ENCODE peak calls at places on chromosomes 6 and 20, in seven cellular contexts. Z, S, A, Q, F, L and D are unnamed samples.

GRCh38 chr6:10390495-10391298 is 24.2 kb downstream of the TFAP2A start:
- DNase-seq in Z (no peak), S (no peak), A (no peak), Q (no peak), F (no peak), L (no peak), D (no peak)

GRCh38 chr6:154520280-154520679 is 9.8 kb upstream of the CNKSR3 start:
- DNase-seq in Z (no peak), S (no peak), A (no peak), Q (no peak), F (no peak), L (no peak), D (no peak)

GRCh38 chr20:20412750-20413149 is 44.8 kb downstream of the INSM1 start:
- DNase-seq in Z (no peak), S (peak), A (no peak), Q (no peak), F (no peak), L (no peak), D (no peak)

GRCh38 chr6:88856566-88856965 is 106.9 kb downstream of the RNGTT start:
- DNase-seq in Z (no peak), S (no peak), A (no peak), Q (no peak), F (no peak), L (no peak), D (no peak)

GRCh38 chr20:1312904-1313235 is 16.1 kb downstream of the SDCBP2 start:
- DNase-seq in Z (no peak), S (no peak), A (no peak), Q (no peak), F (no peak), L (no peak), D (no peak)

GRCh38 chr20:8656335-8656734 is 412.6 kb upstream of the PLCB4 start:
- DNase-seq in Z (no peak), S (no peak), A (peak), Q (no peak), F (no peak), L (no peak), D (no peak)

GRCh38 chr6:125953502-125953875 is 3.1 kb upstream of the HINT3 start:
- DNase-seq in Z (no peak), S (no peak), A (no peak), Q (peak), F (no peak), L (peak), D (no peak)

GRCh38 chr20:61297981-61298380 is 45.9 kb downstream of the CDH4 start:
- DNase-seq in Z (no peak), S (no peak), A (peak), Q (no peak), F (no peak), L (no peak), D (peak)

GRCh38 chr20:33667245-33668086 is 723 bp downstream of the ACTL10 start:
- DNase-seq in Z (peak), S (no peak), A (peak), Q (peak), F (peak), L (no peak), D (peak)

GRCh38 chr6:115618311-115618710 is 442.4 kb downstream of the FRK start:
- DNase-seq in Z (no peak), S (no peak), A (no peak), Q (no peak), F (no peak), L (no peak), D (no peak)

GRCh38 chr6:132919476-132919875 is 105.1 kb downstream of the RPS12 start:
- DNase-seq in Z (no peak), S (no peak), A (peak), Q (no peak), F (no peak), L (no peak), D (peak)

GRCh38 chr6:137277971-137278602 is 58.9 kb upstream of the IFNGR1 start:
- DNase-seq in Z (no peak), S (peak), A (peak), Q (no peak), F (no peak), L (no peak), D (peak)

GRCh38 chr6:62775427-62776022 is 435.7 kb upstream of the FKBP1C start:
- DNase-seq in Z (no peak), S (no peak), A (peak), Q (peak), F (no peak), L (no peak), D (no peak)

GRCh38 chr20:25083773-25084615 is 2.1 kb upstream of the VSX1 start:
- DNase-seq in Z (peak), S (no peak), A (peak), Q (no peak), F (no peak), L (peak), D (no peak)

GRCh38 chr6:85772641-85773040 is 130.0 kb upstream of the SYNCRIP start:
- DNase-seq in Z (no peak), S (no peak), A (no peak), Q (no peak), F (no peak), L (no peak), D (no peak)

GRCh38 chr6:37565267-37566208 is 65.8 kb upstream of the CCDC167 start:
- DNase-seq in Z (no peak), S (peak), A (no peak), Q (peak), F (no peak), L (peak), D (no peak)

GRCh38 chr20:34558320-34559202 is at the start of gene MAP1LC3A:
- DNase-seq in Z (peak), S (no peak), A (peak), Q (peak), F (peak), L (peak), D (peak)

GRCh38 chr6:99940582-99940981 is 53.4 kb downstream of the MCHR2 start:
- DNase-seq in Z (no peak), S (no peak), A (no peak), Q (no peak), F (no peak), L (no peak), D (no peak)

GRCh38 chr6:134421496-134421895 is 103.6 kb upstream of the SGK1 start:
- DNase-seq in Z (no peak), S (no peak), A (peak), Q (no peak), F (no peak), L (no peak), D (peak)

GRCh38 chr6:144340541-144341371 is 55.6 kb downstream of the UTRN start:
- DNase-seq in Z (no peak), S (no peak), A (peak), Q (no peak), F (no peak), L (no peak), D (peak)

GRCh38 chr6:75116946-75117345 is 88.9 kb downstream of the COL12A1 start:
- DNase-seq in Z (no peak), S (no peak), A (no peak), Q (no peak), F (no peak), L (no peak), D (peak)

GRCh38 chr20:51631011-51631950 is 88.8 kb upstream of the NFATC2 start:
- DNase-seq in Z (no peak), S (no peak), A (peak), Q (no peak), F (no peak), L (no peak), D (peak)

GRCh38 chr6:45791181-45791580 is 224.5 kb downstream of the CLIC5 start:
- DNase-seq in Z (no peak), S (no peak), A (peak), Q (no peak), F (no peak), L (no peak), D (peak)

GRCh38 chr6:139549561-139550070 is 175.2 kb upstream of the CITED2 start:
- DNase-seq in Z (no peak), S (no peak), A (peak), Q (no peak), F (no peak), L (no peak), D (peak)

GRCh38 chr6:38671885-38672467 is 31.0 kb downstream of the GLO1 start:
- DNase-seq in Z (no peak), S (peak), A (peak), Q (peak), F (no peak), L (no peak), D (peak)